ENCODE peak calls at places on chromosomes 2 and 18, in eight cellular contexts. One of them, this sample, is unnamed.
A peak's percentile ranks its signal among the peaks of the same experiment; 100 is the strongest.

GRCh38 chr2:9895669-9896068 is 52.4 kb downstream of the TAF1B start:
- DNase-seq in K562: no peak
- DNase-seq in psoas muscle: no peak
- DNase-seq in sigmoid colon: no peak
- DNase-seq in cardiac muscle cell: no peak
- DNase-seq in mammary epithelial cell: peak; percentile 94
- DNase-seq in stomach: no peak
- DNase-seq in heart left ventricle: no peak
- DNase-seq in this sample: no peak

GRCh38 chr2:186919272-186919671 is 70.3 kb upstream of the ZSWIM2 start:
- DNase-seq in psoas muscle: no peak
- DNase-seq in K562: no peak
- DNase-seq in heart left ventricle: no peak
- DNase-seq in sigmoid colon: no peak
- DNase-seq in cardiac muscle cell: peak; percentile 72
- DNase-seq in stomach: no peak
- DNase-seq in mammary epithelial cell: peak; percentile 67
- DNase-seq in this sample: no peak

GRCh38 chr2:173957517-173957916 is 7.7 kb downstream of the SP3 start:
- DNase-seq in psoas muscle: no peak
- DNase-seq in heart left ventricle: no peak
- DNase-seq in K562: no peak
- DNase-seq in mammary epithelial cell: no peak
- DNase-seq in stomach: no peak
- DNase-seq in sigmoid colon: no peak
- DNase-seq in cardiac muscle cell: peak; percentile 29
- DNase-seq in this sample: no peak

GRCh38 chr18:27491772-27492171 is 306.7 kb upstream of the CHST9 start:
- DNase-seq in sigmoid colon: no peak
- DNase-seq in heart left ventricle: no peak
- DNase-seq in stomach: no peak
- DNase-seq in K562: no peak
- DNase-seq in mammary epithelial cell: no peak
- DNase-seq in psoas muscle: no peak
- DNase-seq in cardiac muscle cell: no peak
- DNase-seq in this sample: no peak

GRCh38 chr2:172021074-172021931 is 21.6 kb downstream of the METAP1D start:
- DNase-seq in sigmoid colon: no peak
- DNase-seq in cardiac muscle cell: no peak
- DNase-seq in stomach: no peak
- DNase-seq in mammary epithelial cell: no peak
- DNase-seq in K562: peak; percentile 81
- DNase-seq in psoas muscle: no peak
- DNase-seq in heart left ventricle: no peak
- DNase-seq in this sample: no peak

GRCh38 chr2:166127217-166128155 is at the start of gene SCN1A:
- DNase-seq in cardiac muscle cell: peak; percentile 62
- DNase-seq in psoas muscle: no peak
- DNase-seq in mammary epithelial cell: peak; percentile 9
- DNase-seq in sigmoid colon: no peak
- DNase-seq in stomach: no peak
- DNase-seq in heart left ventricle: no peak
- DNase-seq in K562: peak; percentile 41
- DNase-seq in this sample: no peak

GRCh38 chr2:72951303-72952095 is 34.2 kb downstream of the EMX1 start:
- DNase-seq in sigmoid colon: no peak
- DNase-seq in K562: no peak
- DNase-seq in stomach: no peak
- DNase-seq in psoas muscle: no peak
- DNase-seq in heart left ventricle: peak; percentile 33
- DNase-seq in cardiac muscle cell: no peak
- DNase-seq in mammary epithelial cell: no peak
- DNase-seq in this sample: no peak

GRCh38 chr2:32360416-32360815 is 3.6 kb downstream of the BIRC6 start:
- DNase-seq in K562: no peak
- DNase-seq in sigmoid colon: no peak
- DNase-seq in mammary epithelial cell: no peak
- DNase-seq in stomach: no peak
- DNase-seq in heart left ventricle: no peak
- DNase-seq in psoas muscle: no peak
- DNase-seq in cardiac muscle cell: no peak
- DNase-seq in this sample: no peak

GRCh38 chr2:26640781-26641564 is at the start of gene CIB4:
- DNase-seq in mammary epithelial cell: peak; percentile 82
- DNase-seq in heart left ventricle: peak; percentile 18
- DNase-seq in psoas muscle: no peak
- DNase-seq in K562: no peak
- DNase-seq in sigmoid colon: no peak
- DNase-seq in stomach: peak; percentile 20
- DNase-seq in cardiac muscle cell: no peak
- DNase-seq in this sample: no peak

GRCh38 chr2:96152301-96153165 is 7.3 kb upstream of the DUSP2 start:
- DNase-seq in mammary epithelial cell: no peak
- DNase-seq in sigmoid colon: peak; percentile 41
- DNase-seq in K562: no peak
- DNase-seq in stomach: no peak
- DNase-seq in cardiac muscle cell: no peak
- DNase-seq in psoas muscle: no peak
- DNase-seq in heart left ventricle: peak; percentile 45
- DNase-seq in this sample: peak; percentile 29

GRCh38 chr18:9872823-9873222 is 12.9 kb upstream of the TXNDC2 start:
- DNase-seq in mammary epithelial cell: no peak
- DNase-seq in psoas muscle: no peak
- DNase-seq in sigmoid colon: no peak
- DNase-seq in cardiac muscle cell: no peak
- DNase-seq in stomach: no peak
- DNase-seq in heart left ventricle: no peak
- DNase-seq in K562: no peak
- DNase-seq in this sample: no peak

GRCh38 chr2:119478188-119479065 is 45.9 kb downstream of the SCTR start:
- DNase-seq in mammary epithelial cell: no peak
- DNase-seq in K562: no peak
- DNase-seq in stomach: peak; percentile 20
- DNase-seq in cardiac muscle cell: no peak
- DNase-seq in heart left ventricle: no peak
- DNase-seq in psoas muscle: no peak
- DNase-seq in sigmoid colon: no peak
- DNase-seq in this sample: peak; percentile 25

GRCh38 chr2:5538717-5539116 is 153.5 kb upstream of the SOX11 start:
- DNase-seq in cardiac muscle cell: no peak
- DNase-seq in heart left ventricle: no peak
- DNase-seq in K562: no peak
- DNase-seq in stomach: no peak
- DNase-seq in sigmoid colon: no peak
- DNase-seq in mammary epithelial cell: no peak
- DNase-seq in psoas muscle: no peak
- DNase-seq in this sample: no peak

GRCh38 chr2:9818097-9818496 is 25.2 kb upstream of the TAF1B start:
- DNase-seq in cardiac muscle cell: no peak
- DNase-seq in mammary epithelial cell: peak; percentile 38
- DNase-seq in psoas muscle: no peak
- DNase-seq in heart left ventricle: no peak
- DNase-seq in sigmoid colon: no peak
- DNase-seq in K562: no peak
- DNase-seq in stomach: no peak
- DNase-seq in this sample: no peak

GRCh38 chr2:55761526-55761925 is 67.9 kb upstream of the PNPT1 start:
- DNase-seq in stomach: no peak
- DNase-seq in K562: no peak
- DNase-seq in sigmoid colon: no peak
- DNase-seq in cardiac muscle cell: peak; percentile 90
- DNase-seq in psoas muscle: no peak
- DNase-seq in heart left ventricle: no peak
- DNase-seq in mammary epithelial cell: peak; percentile 76
- DNase-seq in this sample: no peak

GRCh38 chr2:223049356-223049755 is 2.6 kb upstream of the KCNE4 start:
- DNase-seq in K562: no peak
- DNase-seq in psoas muscle: no peak
- DNase-seq in stomach: no peak
- DNase-seq in heart left ventricle: no peak
- DNase-seq in sigmoid colon: no peak
- DNase-seq in cardiac muscle cell: no peak
- DNase-seq in mammary epithelial cell: no peak
- DNase-seq in this sample: no peak

GRCh38 chr18:12028040-12028628 is 46.8 kb downstream of the IMPA2 start:
- DNase-seq in heart left ventricle: no peak
- DNase-seq in cardiac muscle cell: no peak
- DNase-seq in psoas muscle: no peak
- DNase-seq in mammary epithelial cell: no peak
- DNase-seq in sigmoid colon: peak; percentile 53
- DNase-seq in K562: no peak
- DNase-seq in stomach: no peak
- DNase-seq in this sample: no peak

GRCh38 chr18:12027046-12027445 is 45.7 kb downstream of the IMPA2 start:
- DNase-seq in psoas muscle: peak; percentile 62
- DNase-seq in K562: no peak
- DNase-seq in cardiac muscle cell: no peak
- DNase-seq in mammary epithelial cell: peak; percentile 77
- DNase-seq in heart left ventricle: no peak
- DNase-seq in sigmoid colon: peak; percentile 66
- DNase-seq in stomach: peak; percentile 55
- DNase-seq in this sample: no peak

GRCh38 chr18:12027480-12027879 is 46.2 kb downstream of the IMPA2 start:
- DNase-seq in sigmoid colon: peak; percentile 25
- DNase-seq in stomach: no peak
- DNase-seq in cardiac muscle cell: no peak
- DNase-seq in mammary epithelial cell: no peak
- DNase-seq in heart left ventricle: no peak
- DNase-seq in psoas muscle: no peak
- DNase-seq in K562: no peak
- DNase-seq in this sample: no peak

GRCh38 chr18:12028674-12029073 is 47.4 kb downstream of the IMPA2 start:
- DNase-seq in mammary epithelial cell: no peak
- DNase-seq in stomach: no peak
- DNase-seq in sigmoid colon: peak; percentile 59
- DNase-seq in heart left ventricle: no peak
- DNase-seq in psoas muscle: no peak
- DNase-seq in cardiac muscle cell: no peak
- DNase-seq in K562: no peak
- DNase-seq in this sample: no peak

DNA sequence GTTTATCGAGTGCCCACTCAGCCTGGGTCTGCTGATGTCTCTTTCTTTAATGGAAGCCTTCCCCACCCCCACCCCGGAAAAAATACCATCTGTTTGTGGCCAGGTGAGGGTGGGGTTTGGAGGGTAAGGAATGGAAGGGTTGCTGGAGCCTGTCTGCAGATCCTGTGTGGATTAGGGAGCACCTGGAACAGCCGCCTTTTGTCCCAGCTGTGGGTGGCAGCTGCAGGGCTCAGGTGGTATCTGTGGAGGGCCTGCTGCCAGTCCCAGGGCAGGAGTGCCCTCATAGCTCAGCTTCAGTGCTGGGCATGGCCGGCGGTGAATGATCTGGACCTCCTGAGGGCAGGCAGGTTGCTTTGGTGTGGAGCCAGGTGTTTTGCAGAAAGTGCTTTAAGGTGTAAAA is 45.3 kb downstream of the IMPA2 start:
- DNase-seq in cardiac muscle cell: no peak
- DNase-seq in stomach: no peak
- DNase-seq in heart left ventricle: no peak
- DNase-seq in sigmoid colon: peak; percentile 56
- DNase-seq in mammary epithelial cell: no peak
- DNase-seq in K562: no peak
- DNase-seq in psoas muscle: no peak
- DNase-seq in this sample: no peak
- H3K27me3 ChIP-seq in cardiac muscle cell: no peaks in the 10 kb centered on the region
- H3K27me3 ChIP-seq in stomach: no peaks in the 10 kb centered on the region
- H3K27me3 ChIP-seq in heart left ventricle: no peaks in the 10 kb centered on the region
- H3K27me3 ChIP-seq in sigmoid colon: no peaks in the 10 kb centered on the region
- H3K27me3 ChIP-seq in mammary epithelial cell: no peaks in the 10 kb centered on the region
- H3K27me3 ChIP-seq in K562: peaks cover 4% of the 10 kb centered on the region
- H3K27me3 ChIP-seq in psoas muscle: no peaks in the 10 kb centered on the region
- H3K27me3 ChIP-seq in this sample: no peaks in the 10 kb centered on the region

DNA sequence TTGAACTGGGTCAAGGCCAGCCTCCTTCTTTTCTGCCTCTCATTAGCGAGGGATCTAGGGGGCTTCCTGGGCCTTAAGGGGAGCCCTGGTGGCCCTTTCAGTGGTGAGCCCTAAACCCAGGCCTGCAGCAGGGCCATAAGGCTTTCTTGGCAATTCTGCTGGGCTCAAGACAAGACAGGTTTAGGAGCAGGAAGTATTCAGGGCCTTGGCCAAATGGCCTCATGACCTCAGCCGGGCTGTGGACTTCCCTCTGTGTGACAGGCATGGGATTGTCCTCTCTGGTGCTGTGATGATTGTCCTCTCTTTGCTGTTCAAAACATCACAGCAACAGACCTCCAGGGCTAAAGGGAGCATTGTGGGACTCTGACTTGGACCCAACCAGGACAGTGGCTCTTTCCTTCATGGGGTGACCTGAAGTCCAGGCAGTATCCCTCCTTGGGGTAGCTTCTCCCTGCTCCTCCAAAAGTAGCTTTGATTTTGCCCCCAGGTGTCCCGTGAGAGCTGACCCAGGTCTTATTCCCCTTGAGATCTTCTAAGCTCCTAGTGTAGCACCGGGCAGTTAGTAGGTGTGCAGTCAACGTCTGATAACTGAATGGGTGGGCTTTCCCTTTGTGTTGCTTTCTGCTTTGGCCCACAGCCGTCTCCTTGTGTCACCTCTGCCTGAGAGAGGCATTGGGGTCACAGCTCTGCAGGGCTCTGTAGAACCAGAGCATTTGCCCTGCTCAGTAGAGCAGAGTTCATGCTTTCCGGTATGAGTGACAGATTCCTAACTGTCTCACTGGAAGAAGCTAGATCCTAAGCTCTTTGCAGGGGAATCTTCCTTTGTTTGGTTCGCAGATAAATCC is 14.7 kb downstream of the FOSL2 start:
- DNase-seq in heart left ventricle: no peak
- DNase-seq in cardiac muscle cell: no peak
- DNase-seq in K562: no peak
- DNase-seq in psoas muscle: no peak
- DNase-seq in mammary epithelial cell: no peak
- DNase-seq in sigmoid colon: peak; percentile 64
- DNase-seq in stomach: no peak
- DNase-seq in this sample: no peak
- H3K4me1 ChIP-seq in heart left ventricle: no peaks in the 10 kb centered on the region
- H3K4me1 ChIP-seq in cardiac muscle cell: no peaks in the 10 kb centered on the region
- H3K4me1 ChIP-seq in K562: no peaks in the 10 kb centered on the region
- H3K4me1 ChIP-seq in psoas muscle: peaks cover 41% of the 10 kb centered on the region
- H3K4me1 ChIP-seq in mammary epithelial cell: peaks cover 57% of the 10 kb centered on the region
- H3K4me1 ChIP-seq in sigmoid colon: peaks cover 61% of the 10 kb centered on the region
- H3K4me1 ChIP-seq in stomach: peaks cover 84% of the 10 kb centered on the region
- H3K4me1 ChIP-seq in this sample: peaks cover 48% of the 10 kb centered on the region

DNA sequence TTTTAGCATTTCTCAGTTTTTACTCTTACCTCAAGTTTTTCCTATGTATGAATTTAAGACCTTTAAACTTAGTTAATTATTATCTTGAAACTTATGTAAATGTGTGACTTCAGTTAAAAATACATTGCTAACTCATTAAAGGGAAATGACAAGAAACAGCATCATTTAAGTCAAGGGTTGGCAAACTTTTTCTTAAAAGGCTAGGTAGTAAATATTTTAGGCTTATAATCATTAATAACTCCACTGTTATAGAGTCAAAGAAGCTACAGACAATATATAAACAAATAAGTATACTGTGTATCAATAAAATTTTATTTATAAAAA is 259.7 kb upstream of the RBMS1 start:
- DNase-seq in psoas muscle: no peak
- DNase-seq in mammary epithelial cell: no peak
- DNase-seq in heart left ventricle: no peak
- DNase-seq in sigmoid colon: no peak
- DNase-seq in cardiac muscle cell: no peak
- DNase-seq in stomach: no peak
- DNase-seq in K562: no peak
- DNase-seq in this sample: no peak
- H3K4me3 ChIP-seq in psoas muscle: no peak overlapping the region
- H3K4me3 ChIP-seq in mammary epithelial cell: no peak overlapping the region
- H3K4me3 ChIP-seq in heart left ventricle: no peak overlapping the region
- H3K4me3 ChIP-seq in sigmoid colon: no peak overlapping the region
- H3K4me3 ChIP-seq in cardiac muscle cell: no peak overlapping the region
- H3K4me3 ChIP-seq in stomach: no peak overlapping the region
- H3K4me3 ChIP-seq in K562: no peak overlapping the region
- H3K4me3 ChIP-seq in this sample: no peak overlapping the region

GRCh38 chr2:129765326-129766158 is 213.9 kb upstream of the RAB6C start:
- DNase-seq in psoas muscle: no peak
- DNase-seq in mammary epithelial cell: no peak
- DNase-seq in stomach: no peak
- DNase-seq in heart left ventricle: no peak
- DNase-seq in sigmoid colon: no peak
- DNase-seq in cardiac muscle cell: no peak
- DNase-seq in K562: no peak
- DNase-seq in this sample: no peak
- H3K27me3 ChIP-seq in psoas muscle: no peaks in the 10 kb centered on the region
- H3K27me3 ChIP-seq in mammary epithelial cell: no peaks in the 10 kb centered on the region
- H3K27me3 ChIP-seq in stomach: peaks cover 3% of the 10 kb centered on the region
- H3K27me3 ChIP-seq in heart left ventricle: no peaks in the 10 kb centered on the region
- H3K27me3 ChIP-seq in sigmoid colon: no peaks in the 10 kb centered on the region
- H3K27me3 ChIP-seq in cardiac muscle cell: no peaks in the 10 kb centered on the region
- H3K27me3 ChIP-seq in K562: no peaks in the 10 kb centered on the region
- H3K27me3 ChIP-seq in this sample: no peaks in the 10 kb centered on the region

This sample was measured in RWPE2.